ENCODE peak calls at places on chromosomes 11 and 22, in ten cellular contexts. One of them, this sample, is unnamed.

GRCh38 chr11:17439316-17439782 is 37.3 kb downstream of the ABCC8 start:
- DNase-seq in left ventricle myocardium inferior: no peak
- DNase-seq in dorsolateral prefrontal cortex: no peak
- DNase-seq in bronchial epithelial cell: peak; percentile 4
- DNase-seq in tibial nerve: no peak
- DNase-seq in heart left ventricle: no peak
- DNase-seq in fibroblast of the aortic adventitia: no peak
- DNase-seq in astrocyte of the spinal cord: no peak
- DNase-seq in right lobe of liver: no peak
- DNase-seq in fibroblast of lung: no peak
- DNase-seq in this sample: no peak

GRCh38 chr11:61079416-61080150 is 22.7 kb upstream of the CD5 start:
- DNase-seq in right lobe of liver: peak; percentile 31
- DNase-seq in dorsolateral prefrontal cortex: no peak
- DNase-seq in heart left ventricle: no peak
- DNase-seq in astrocyte of the spinal cord: no peak
- DNase-seq in fibroblast of the aortic adventitia: no peak
- DNase-seq in bronchial epithelial cell: no peak
- DNase-seq in tibial nerve: no peak
- DNase-seq in left ventricle myocardium inferior: no peak
- DNase-seq in fibroblast of lung: no peak
- DNase-seq in this sample: no peak

GRCh38 chr11:22769081-22769480 is 60.5 kb downstream of the SVIP start:
- DNase-seq in tibial nerve: no peak
- DNase-seq in heart left ventricle: no peak
- DNase-seq in bronchial epithelial cell: peak; percentile 89
- DNase-seq in dorsolateral prefrontal cortex: no peak
- DNase-seq in astrocyte of the spinal cord: no peak
- DNase-seq in right lobe of liver: no peak
- DNase-seq in fibroblast of lung: no peak
- DNase-seq in fibroblast of the aortic adventitia: no peak
- DNase-seq in left ventricle myocardium inferior: no peak
- DNase-seq in this sample: no peak

GRCh38 chr11:63996512-63996911 is 10.3 kb downstream of the OTUB1 start:
- DNase-seq in dorsolateral prefrontal cortex: no peak
- DNase-seq in tibial nerve: no peak
- DNase-seq in fibroblast of the aortic adventitia: no peak
- DNase-seq in heart left ventricle: no peak
- DNase-seq in left ventricle myocardium inferior: no peak
- DNase-seq in bronchial epithelial cell: no peak
- DNase-seq in astrocyte of the spinal cord: no peak
- DNase-seq in fibroblast of lung: no peak
- DNase-seq in right lobe of liver: no peak
- DNase-seq in this sample: no peak

GRCh38 chr11:68002575-68002942 is 1.3 kb downstream of the UNC93B1 start:
- DNase-seq in fibroblast of lung: no peak
- DNase-seq in left ventricle myocardium inferior: no peak
- DNase-seq in right lobe of liver: no peak
- DNase-seq in fibroblast of the aortic adventitia: no peak
- DNase-seq in heart left ventricle: no peak
- DNase-seq in bronchial epithelial cell: no peak
- DNase-seq in dorsolateral prefrontal cortex: no peak
- DNase-seq in tibial nerve: no peak
- DNase-seq in astrocyte of the spinal cord: no peak
- DNase-seq in this sample: no peak

GRCh38 chr22:49973018-49973965 is 12.7 kb downstream of the PIM3 start:
- DNase-seq in left ventricle myocardium inferior: no peak
- DNase-seq in bronchial epithelial cell: no peak
- DNase-seq in fibroblast of the aortic adventitia: peak; percentile 37
- DNase-seq in fibroblast of lung: peak; percentile 37
- DNase-seq in dorsolateral prefrontal cortex: no peak
- DNase-seq in right lobe of liver: no peak
- DNase-seq in astrocyte of the spinal cord: no peak
- DNase-seq in heart left ventricle: no peak
- DNase-seq in tibial nerve: no peak
- DNase-seq in this sample: no peak

GRCh38 chr11:93487032-93487483 is 56.1 kb downstream of the SMCO4 start:
- DNase-seq in right lobe of liver: peak; percentile 89
- DNase-seq in astrocyte of the spinal cord: no peak
- DNase-seq in bronchial epithelial cell: no peak
- DNase-seq in fibroblast of lung: no peak
- DNase-seq in fibroblast of the aortic adventitia: no peak
- DNase-seq in left ventricle myocardium inferior: no peak
- DNase-seq in dorsolateral prefrontal cortex: no peak
- DNase-seq in heart left ventricle: no peak
- DNase-seq in tibial nerve: no peak
- DNase-seq in this sample: no peak

GRCh38 chr11:62614275-62614674 is 1.2 kb downstream of the ROM1 start:
- DNase-seq in left ventricle myocardium inferior: no peak
- DNase-seq in heart left ventricle: no peak
- DNase-seq in fibroblast of lung: no peak
- DNase-seq in tibial nerve: no peak
- DNase-seq in dorsolateral prefrontal cortex: no peak
- DNase-seq in fibroblast of the aortic adventitia: no peak
- DNase-seq in bronchial epithelial cell: peak; percentile 73
- DNase-seq in astrocyte of the spinal cord: no peak
- DNase-seq in right lobe of liver: no peak
- DNase-seq in this sample: no peak

GRCh38 chr11:124123587-124123986 is 8.3 kb downstream of the VWA5A start:
- DNase-seq in heart left ventricle: no peak
- DNase-seq in fibroblast of the aortic adventitia: no peak
- DNase-seq in tibial nerve: no peak
- DNase-seq in astrocyte of the spinal cord: no peak
- DNase-seq in fibroblast of lung: no peak
- DNase-seq in dorsolateral prefrontal cortex: no peak
- DNase-seq in bronchial epithelial cell: no peak
- DNase-seq in right lobe of liver: no peak
- DNase-seq in left ventricle myocardium inferior: no peak
- DNase-seq in this sample: no peak

GRCh38 chr11:91742155-91742554 is 482.5 kb upstream of the FAT3 start:
- DNase-seq in dorsolateral prefrontal cortex: no peak
- DNase-seq in astrocyte of the spinal cord: no peak
- DNase-seq in heart left ventricle: no peak
- DNase-seq in fibroblast of the aortic adventitia: no peak
- DNase-seq in bronchial epithelial cell: no peak
- DNase-seq in tibial nerve: no peak
- DNase-seq in right lobe of liver: no peak
- DNase-seq in left ventricle myocardium inferior: no peak
- DNase-seq in fibroblast of lung: no peak
- DNase-seq in this sample: no peak

GRCh38 chr11:12693485-12694181 is 19.4 kb downstream of the TEAD1 start:
- DNase-seq in dorsolateral prefrontal cortex: no peak
- DNase-seq in left ventricle myocardium inferior: peak; percentile 33
- DNase-seq in heart left ventricle: peak; percentile 66
- DNase-seq in bronchial epithelial cell: peak; percentile 99
- DNase-seq in tibial nerve: peak; percentile 17
- DNase-seq in astrocyte of the spinal cord: peak; percentile 99
- DNase-seq in fibroblast of lung: peak; percentile 100
- DNase-seq in right lobe of liver: no peak
- DNase-seq in fibroblast of the aortic adventitia: peak; percentile 98
- DNase-seq in this sample: peak; percentile 96

GRCh38 chr11:12693075-12693473 is 18.9 kb downstream of the TEAD1 start:
- DNase-seq in fibroblast of the aortic adventitia: no peak
- DNase-seq in astrocyte of the spinal cord: peak; percentile 83
- DNase-seq in dorsolateral prefrontal cortex: no peak
- DNase-seq in tibial nerve: no peak
- DNase-seq in bronchial epithelial cell: no peak
- DNase-seq in left ventricle myocardium inferior: no peak
- DNase-seq in right lobe of liver: no peak
- DNase-seq in heart left ventricle: no peak
- DNase-seq in fibroblast of lung: peak; percentile 77
- DNase-seq in this sample: no peak

GRCh38 chr11:12694182-12694531 is 19.9 kb downstream of the TEAD1 start:
- DNase-seq in heart left ventricle: no peak
- DNase-seq in astrocyte of the spinal cord: no peak
- DNase-seq in bronchial epithelial cell: peak; percentile 47
- DNase-seq in dorsolateral prefrontal cortex: no peak
- DNase-seq in right lobe of liver: no peak
- DNase-seq in left ventricle myocardium inferior: no peak
- DNase-seq in fibroblast of the aortic adventitia: peak; percentile 65
- DNase-seq in tibial nerve: no peak
- DNase-seq in fibroblast of lung: no peak
- DNase-seq in this sample: no peak

GRCh38 chr11:12691473-12691872 is 17.3 kb downstream of the TEAD1 start:
- DNase-seq in bronchial epithelial cell: no peak
- DNase-seq in heart left ventricle: no peak
- DNase-seq in fibroblast of the aortic adventitia: no peak
- DNase-seq in tibial nerve: no peak
- DNase-seq in fibroblast of lung: peak; percentile 73
- DNase-seq in dorsolateral prefrontal cortex: no peak
- DNase-seq in astrocyte of the spinal cord: peak; percentile 52
- DNase-seq in right lobe of liver: no peak
- DNase-seq in left ventricle myocardium inferior: no peak
- DNase-seq in this sample: no peak

DNA sequence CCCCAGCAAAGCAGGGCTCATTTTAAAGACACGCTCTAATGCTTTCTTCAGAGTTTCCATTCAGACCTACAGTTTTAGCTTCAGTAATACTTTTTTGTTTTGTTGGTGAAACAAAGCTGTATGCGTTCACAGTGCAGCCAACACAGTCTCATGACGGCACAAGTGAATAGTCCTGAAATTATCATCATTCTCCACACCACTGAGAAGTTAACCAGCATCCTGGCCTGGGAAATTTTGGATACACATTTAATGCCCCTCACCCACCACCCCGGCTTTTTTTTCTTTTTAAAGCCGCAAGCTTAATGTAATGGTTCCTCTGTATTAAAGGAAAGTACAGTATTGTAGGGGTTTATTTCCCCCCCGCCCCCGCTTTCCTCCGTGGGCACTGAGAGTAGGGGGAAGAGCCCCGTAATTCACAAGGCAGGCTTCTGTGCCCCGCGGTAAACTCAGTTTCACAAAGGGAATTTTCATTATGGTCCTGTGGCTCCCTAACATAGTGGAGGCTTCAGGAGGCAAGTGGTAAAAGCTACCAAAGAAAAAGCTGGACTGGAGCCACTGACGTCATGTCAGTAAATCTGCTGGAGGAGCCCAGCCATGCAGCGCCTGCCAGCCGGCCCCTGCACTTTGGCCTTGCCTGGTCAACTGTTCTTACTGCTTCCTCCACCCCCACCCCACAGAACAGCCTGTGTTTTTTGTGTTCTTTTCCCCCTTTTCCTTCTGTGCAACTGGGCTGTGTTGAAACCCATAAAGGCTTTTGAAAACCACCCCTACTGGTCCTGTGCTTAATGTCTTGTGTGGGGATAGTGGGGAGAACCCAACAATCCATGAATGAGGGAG is 18.2 kb downstream of the TEAD1 start:
- DNase-seq in astrocyte of the spinal cord: peak; percentile 97
- DNase-seq in tibial nerve: peak; percentile 71
- DNase-seq in bronchial epithelial cell: peak; percentile 50
- DNase-seq in fibroblast of the aortic adventitia: peak; percentile 96
- DNase-seq in right lobe of liver: peak; percentile 93
- DNase-seq in heart left ventricle: peak; percentile 92
- DNase-seq in dorsolateral prefrontal cortex: peak; percentile 47
- DNase-seq in left ventricle myocardium inferior: peak; percentile 85
- DNase-seq in fibroblast of lung: peak; percentile 95
- DNase-seq in this sample: peak; percentile 77
- TF ChIP-seq CTCF in astrocyte of the spinal cord: no peak
- TF ChIP-seq CTCF in tibial nerve: no peak
- TF ChIP-seq CTCF in bronchial epithelial cell: no peak
- TF ChIP-seq CTCF in fibroblast of the aortic adventitia: no peak
- TF ChIP-seq CTCF in right lobe of liver: no peak
- TF ChIP-seq CTCF in heart left ventricle: no peak
- TF ChIP-seq CTCF in dorsolateral prefrontal cortex: no peak
- TF ChIP-seq CTCF in left ventricle myocardium inferior: no peak
- TF ChIP-seq CTCF in fibroblast of lung: no peak
- TF ChIP-seq CTCF in this sample: no peak

GRCh38 chr11:120589376-120589775 is 77.8 kb downstream of the GRIK4 start:
- DNase-seq in tibial nerve: no peak
- DNase-seq in right lobe of liver: no peak
- DNase-seq in fibroblast of lung: no peak
- DNase-seq in heart left ventricle: no peak
- DNase-seq in dorsolateral prefrontal cortex: no peak
- DNase-seq in bronchial epithelial cell: no peak
- DNase-seq in fibroblast of the aortic adventitia: no peak
- DNase-seq in left ventricle myocardium inferior: no peak
- DNase-seq in astrocyte of the spinal cord: no peak
- DNase-seq in this sample: no peak
- H3K4me3 ChIP-seq in tibial nerve: no peak overlapping the region
- H3K4me3 ChIP-seq in right lobe of liver: no peak overlapping the region
- H3K4me3 ChIP-seq in fibroblast of lung: no peak overlapping the region
- H3K4me3 ChIP-seq in heart left ventricle: no peak overlapping the region
- H3K4me3 ChIP-seq in dorsolateral prefrontal cortex: no peak overlapping the region
- H3K4me3 ChIP-seq in bronchial epithelial cell: no peak overlapping the region
- H3K4me3 ChIP-seq in fibroblast of the aortic adventitia: no peak overlapping the region
- H3K4me3 ChIP-seq in left ventricle myocardium inferior: no peak overlapping the region
- H3K4me3 ChIP-seq in astrocyte of the spinal cord: no peak overlapping the region
- H3K4me3 ChIP-seq in this sample: no peak overlapping the region

GRCh38 chr22:37344735-37345462 is 62.6 kb downstream of the CYTH4 start:
- DNase-seq in heart left ventricle: no peak
- DNase-seq in left ventricle myocardium inferior: no peak
- DNase-seq in fibroblast of the aortic adventitia: no peak
- DNase-seq in dorsolateral prefrontal cortex: no peak
- DNase-seq in astrocyte of the spinal cord: no peak
- DNase-seq in bronchial epithelial cell: no peak
- DNase-seq in right lobe of liver: no peak
- DNase-seq in fibroblast of lung: no peak
- DNase-seq in tibial nerve: no peak
- DNase-seq in this sample: no peak

GRCh38 chr22:37343863-37344734 is 61.8 kb downstream of the CYTH4 start:
- DNase-seq in heart left ventricle: no peak
- DNase-seq in fibroblast of lung: no peak
- DNase-seq in fibroblast of the aortic adventitia: no peak
- DNase-seq in right lobe of liver: no peak
- DNase-seq in astrocyte of the spinal cord: no peak
- DNase-seq in dorsolateral prefrontal cortex: no peak
- DNase-seq in tibial nerve: no peak
- DNase-seq in bronchial epithelial cell: no peak
- DNase-seq in left ventricle myocardium inferior: no peak
- DNase-seq in this sample: no peak

GRCh38 chr22:37340331-37341262 is 58.3 kb downstream of the CYTH4 start:
- DNase-seq in fibroblast of lung: no peak
- DNase-seq in bronchial epithelial cell: no peak
- DNase-seq in dorsolateral prefrontal cortex: peak; percentile 39
- DNase-seq in heart left ventricle: no peak
- DNase-seq in left ventricle myocardium inferior: no peak
- DNase-seq in astrocyte of the spinal cord: no peak
- DNase-seq in tibial nerve: no peak
- DNase-seq in right lobe of liver: no peak
- DNase-seq in fibroblast of the aortic adventitia: no peak
- DNase-seq in this sample: no peak

GRCh38 chr22:37343343-37343742 is 61.0 kb downstream of the CYTH4 start:
- DNase-seq in dorsolateral prefrontal cortex: peak; percentile 42
- DNase-seq in right lobe of liver: no peak
- DNase-seq in left ventricle myocardium inferior: no peak
- DNase-seq in heart left ventricle: no peak
- DNase-seq in fibroblast of lung: no peak
- DNase-seq in tibial nerve: no peak
- DNase-seq in fibroblast of the aortic adventitia: no peak
- DNase-seq in bronchial epithelial cell: no peak
- DNase-seq in astrocyte of the spinal cord: no peak
- DNase-seq in this sample: no peak

GRCh38 chr22:37342065-37342464 is 59.8 kb downstream of the CYTH4 start:
- DNase-seq in astrocyte of the spinal cord: no peak
- DNase-seq in fibroblast of lung: no peak
- DNase-seq in left ventricle myocardium inferior: no peak
- DNase-seq in right lobe of liver: no peak
- DNase-seq in tibial nerve: no peak
- DNase-seq in bronchial epithelial cell: no peak
- DNase-seq in heart left ventricle: no peak
- DNase-seq in fibroblast of the aortic adventitia: no peak
- DNase-seq in dorsolateral prefrontal cortex: no peak
- DNase-seq in this sample: no peak
- TF ChIP-seq CTCF in astrocyte of the spinal cord: no peak
- TF ChIP-seq CTCF in fibroblast of lung: no peak
- TF ChIP-seq CTCF in left ventricle myocardium inferior: no peak
- TF ChIP-seq CTCF in right lobe of liver: no peak
- TF ChIP-seq CTCF in tibial nerve: no peak
- TF ChIP-seq CTCF in bronchial epithelial cell: no peak
- TF ChIP-seq CTCF in heart left ventricle: no peak
- TF ChIP-seq CTCF in fibroblast of the aortic adventitia: no peak
- TF ChIP-seq CTCF in dorsolateral prefrontal cortex: no peak
- TF ChIP-seq CTCF in this sample: no peak

GRCh38 chr22:25405854-25406509 is 158.5 kb upstream of the GRK3 start:
- DNase-seq in fibroblast of the aortic adventitia: no peak
- DNase-seq in fibroblast of lung: no peak
- DNase-seq in tibial nerve: no peak
- DNase-seq in left ventricle myocardium inferior: no peak
- DNase-seq in heart left ventricle: no peak
- DNase-seq in astrocyte of the spinal cord: no peak
- DNase-seq in dorsolateral prefrontal cortex: no peak
- DNase-seq in right lobe of liver: no peak
- DNase-seq in bronchial epithelial cell: no peak
- DNase-seq in this sample: no peak
- H3K4me3 ChIP-seq in fibroblast of the aortic adventitia: peak overlapping the region; percentile 75
- H3K4me3 ChIP-seq in fibroblast of lung: peak overlapping the region; percentile 65
- H3K4me3 ChIP-seq in tibial nerve: peak overlapping the region; percentile 52
- H3K4me3 ChIP-seq in left ventricle myocardium inferior: peak overlapping the region; percentile 88
- H3K4me3 ChIP-seq in heart left ventricle: peak overlapping the region; percentile 64
- H3K4me3 ChIP-seq in astrocyte of the spinal cord: peak overlapping the region; percentile 48
- H3K4me3 ChIP-seq in dorsolateral prefrontal cortex: peak overlapping the region; percentile 78
- H3K4me3 ChIP-seq in right lobe of liver: peak overlapping the region; percentile 86
- H3K4me3 ChIP-seq in bronchial epithelial cell: peak overlapping the region; percentile 67
- H3K4me3 ChIP-seq in this sample: peak overlapping the region; percentile 37